ENCODE peak calls at places on chromosomes 5 and 9, in seven cellular contexts. F, W, Y, M, T, H and K are unnamed samples.
A peak's percentile ranks its signal among the peaks of the same experiment; 100 is the strongest.

GRCh38 chr5:54362992-54363630 is 52.7 kb upstream of the ARL15 start:
- DNase-seq in Y (no peak), H (no peak), T (peak; percentile 69), M (no peak), F (no peak), W (no peak), K (no peak)

GRCh38 chr5:1409386-1410110 is 35.7 kb downstream of the SLC6A3 start:
- DNase-seq in Y (no peak), F (no peak), M (peak; percentile 86), T (peak; percentile 24), W (peak; percentile 46), H (no peak), K (no peak)

GRCh38 chr9:127714020-127714835 is 1.2 kb downstream of the PTRH1 start:
- DNase-seq in T (no peak), Y (no peak), M (no peak), W (no peak), F (no peak), H (no peak), K (no peak)

GRCh38 chr9:17394868-17395488 is 183.9 kb upstream of the SH3GL2 start:
- DNase-seq in W (no peak), H (no peak), Y (no peak), M (no peak), F (no peak), T (no peak), K (no peak)

GRCh38 chr9:124054671-124055212 is 43.2 kb downstream of the LHX2 start:
- DNase-seq in T (peak; percentile 86), M (no peak), F (peak; percentile 68), W (no peak), H (no peak), Y (no peak), K (peak; percentile 40)

GRCh38 chr5:444226-444625 is 1.2 kb downstream of the EXOC3 start:
- DNase-seq in T (no peak), F (no peak), H (no peak), M (no peak), Y (no peak), W (no peak), K (no peak)

GRCh38 chr9:125694478-125694877 is 12.5 kb downstream of the MAPKAP1 start:
- DNase-seq in Y (peak; percentile 52), T (peak; percentile 47), H (no peak), M (no peak), W (no peak), F (no peak), K (no peak)

GRCh38 chr5:88452820-88453219 is 184.2 kb upstream of the TMEM161B start:
- DNase-seq in F (no peak), W (peak; percentile 12), Y (no peak), M (peak; percentile 34), T (peak; percentile 3), H (no peak), K (no peak)

GRCh38 chr9:15813076-15813475 is 260.2 kb downstream of the CCDC171 start:
- DNase-seq in F (no peak), Y (no peak), M (no peak), H (no peak), W (no peak), T (no peak), K (no peak)

GRCh38 chr5:107058239-107058638 is 612.5 kb downstream of the EFNA5 start:
- DNase-seq in H (no peak), F (no peak), M (no peak), T (no peak), Y (peak; percentile 22), W (no peak), K (no peak)

GRCh38 chr5:124079062-124079461 is 567.1 kb downstream of the CSNK1G3 start:
- DNase-seq in T (no peak), Y (no peak), F (no peak), M (no peak), H (no peak), W (no peak), K (no peak)

GRCh38 chr9:134442087-134442470 is 115.8 kb downstream of the RXRA start:
- DNase-seq in Y (no peak), T (peak; percentile 61), W (no peak), F (no peak), H (no peak), M (no peak), K (no peak)

GRCh38 chr9:115002371-115003120 is 72.2 kb upstream of the TNFSF8 start:
- DNase-seq in W (no peak), M (no peak), H (no peak), Y (no peak), T (no peak), F (no peak), K (no peak)

GRCh38 chr9:123642291-123643278 is 286.6 kb downstream of the CRB2 start:
- DNase-seq in W (no peak), Y (peak; percentile 30), M (no peak), T (peak; percentile 6), H (no peak), F (no peak), K (no peak)

GRCh38 chr9:110536802-110537201 is 42.7 kb downstream of the SVEP1 start:
- DNase-seq in Y (peak; percentile 84), W (no peak), M (no peak), T (peak; percentile 91), F (no peak), H (no peak), K (no peak)

GRCh38 chr5:124124711-124125229 is 612.8 kb downstream of the CSNK1G3 start:
- DNase-seq in M (no peak), W (no peak), H (no peak), F (no peak), Y (peak; percentile 20), T (no peak), K (no peak)

GRCh38 chr5:102794677-102795331 is 39.7 kb downstream of the PAM start:
- DNase-seq in F (no peak), T (no peak), M (no peak), Y (no peak), H (no peak), W (no peak), K (no peak)

GRCh38 chr5:74149395-74149794 is 491.1 kb downstream of the ENC1 start:
- DNase-seq in W (no peak), Y (peak; percentile 46), F (no peak), H (no peak), T (peak; percentile 94), M (no peak), K (peak; percentile 53)

GRCh38 chr9:88532320-88532719 is 2.7 kb upstream of the NXNL2 start:
- DNase-seq in W (peak; percentile 70), H (no peak), M (peak; percentile 79), Y (peak; percentile 78), F (no peak), T (peak; percentile 71), K (no peak)

GRCh38 chr9:89313842-89314241 is 2.8 kb downstream of the CKS2 start:
- DNase-seq in H (no peak), W (no peak), M (no peak), Y (no peak), F (no peak), T (peak; percentile 44), K (no peak)

GRCh38 chr5:143938230-143938629 is 126.3 kb downstream of the HMHB1 start:
- DNase-seq in H (no peak), T (peak; percentile 42), Y (no peak), W (no peak), F (no peak), M (no peak), K (no peak)

GRCh38 chr5:132471006-132471907 is 19.3 kb downstream of the IRF1 start:
- DNase-seq in M (no peak), W (no peak), T (no peak), H (no peak), Y (no peak), F (no peak), K (no peak)

GRCh38 chr9:89383030-89383720 is 64.9 kb downstream of the SECISBP2 start:
- DNase-seq in Y (no peak), F (no peak), W (no peak), M (peak; percentile 50), T (no peak), H (no peak), K (no peak)

GRCh38 chr5:74816875-74817274 is 49.3 kb downstream of the FAM169A start:
- DNase-seq in T (no peak), W (no peak), F (no peak), H (no peak), Y (no peak), M (no peak), K (no peak)

GRCh38 chr5:1543398-1544293 is 19.9 kb upstream of the LPCAT1 start:
- DNase-seq in F (no peak), H (no peak), M (no peak), Y (no peak), T (no peak), W (no peak), K (no peak)

GRCh38 chr9:127537014-127537413 is 75.1 kb upstream of the STXBP1 start:
- DNase-seq in W (no peak), M (no peak), F (peak; percentile 19), T (peak; percentile 86), Y (peak; percentile 34), H (no peak), K (no peak)

GRCh38 chr9:37719526-37719925 is 34.1 kb upstream of the TRMT10B start:
- DNase-seq in T (no peak), H (no peak), W (no peak), F (no peak), Y (no peak), M (no peak), K (no peak)

GRCh38 chr5:157744055-157745011 is 821 bp downstream of the LSM11 start:
- DNase-seq in F (no peak), T (peak; percentile 33), Y (no peak), M (peak; percentile 10), W (peak; percentile 42), H (no peak), K (no peak)

GRCh38 chr5:91311697-91312501 is 71.2 kb downstream of the ARRDC3 start:
- DNase-seq in H (peak; percentile 41), F (peak; percentile 86), M (peak; percentile 54), Y (peak; percentile 99), T (peak; percentile 99), W (no peak), K (peak; percentile 98)

GRCh38 chr5:38463634-38464521 is 92.6 kb downstream of the LIFR start:
- DNase-seq in Y (peak; percentile 86), M (no peak), F (peak; percentile 81), W (no peak), H (no peak), T (peak; percentile 97), K (no peak)

GRCh38 chr5:54309237-54309636 is 1.1 kb downstream of the ARL15 start:
- DNase-seq in T (peak; percentile 21), M (no peak), Y (no peak), W (no peak), F (no peak), H (no peak), K (no peak)